ENCODE peak calls at places on chromosomes 4 and X, in nine cellular contexts. X, K, I, R, G, B, E, Z and A are unnamed samples.

GRCh38 chrX:40116925-40117324 is 19.2 kb upstream of the BCOR start:
- DNase-seq in I (no peak), B (no peak), R (no peak), K (no peak), X (no peak), G (no peak), E (no peak), Z (no peak), A (no peak)

GRCh38 chr4:128553665-128554515 is 255.6 kb upstream of the JADE1 start:
- DNase-seq in I (peak), K (no peak), E (no peak), R (no peak), B (no peak), X (no peak), G (no peak), Z (peak), A (no peak)

GRCh38 chr4:151888367-151888866 is 127.6 kb upstream of the GATB start:
- DNase-seq in I (no peak), K (no peak), Z (no peak), X (no peak), E (no peak), G (no peak), R (no peak), B (no peak), A (no peak)

GRCh38 chr4:172892300-172892699 is 276.3 kb upstream of the GALNT7 start:
- DNase-seq in X (no peak), B (no peak), I (peak), Z (peak), R (no peak), E (no peak), K (no peak), G (no peak), A (no peak)

GRCh38 chrX:9604111-9604907 is 139.5 kb downstream of the TBL1X start:
- DNase-seq in B (no peak), E (no peak), G (no peak), X (peak), K (no peak), Z (no peak), I (no peak), R (no peak), A (no peak)

GRCh38 chr4:154014401-154015105 is 225.7 kb upstream of the SFRP2 start:
- DNase-seq in K (no peak), X (no peak), B (no peak), R (no peak), I (no peak), E (no peak), G (no peak), Z (no peak), A (no peak)

GRCh38 chr4:78551420-78552351 is at the start of gene ANXA3:
- DNase-seq in G (no peak), X (peak), K (peak), I (peak), B (no peak), E (peak), Z (no peak), R (no peak), A (peak)

GRCh38 chrX:135713795-135714194 is 356 bp downstream of the CT45A1 start:
- DNase-seq in B (no peak), X (no peak), I (no peak), K (no peak), E (no peak), Z (no peak), R (no peak), G (no peak), A (no peak)

GRCh38 chr4:80071643-80072606 is 1.1 kb downstream of the ANTXR2 start:
- DNase-seq in R (no peak), G (no peak), I (peak), E (peak), X (peak), B (peak), K (peak), Z (no peak), A (peak)